ENCODE peak calls at places on chromosomes 16 and 17, in five cellular contexts. F, T, O, D and H are unnamed samples.
A peak's percentile ranks its signal among the peaks of the same experiment; 100 is the strongest.

GRCh38 chr17:10063730-10064221 is 134.6 kb downstream of the GAS7 start:
- DNase-seq in F (no peak), T (no peak), O (peak; percentile 27), D (no peak), H (peak; percentile 70)

GRCh38 chr16:5056347-5056746 is 9.4 kb downstream of the C16orf89 start:
- DNase-seq in F (peak; percentile 26), T (peak; percentile 80), O (no peak), D (no peak), H (peak; percentile 36)

GRCh38 chr17:4796550-4796915 is 569 bp downstream of the PSMB6 start:
- DNase-seq in F (no peak), T (peak; percentile 70), O (no peak), D (no peak), H (no peak)

GRCh38 chr16:19291459-19291858 is 5.9 kb downstream of the CLEC19A start:
- DNase-seq in F (no peak), T (peak; percentile 96), O (no peak), D (no peak), H (no peak)

GRCh38 chr16:48912360-48912759 is 302.4 kb upstream of the N4BP1 start:
- DNase-seq in F (no peak), T (no peak), O (no peak), D (no peak), H (no peak)

GRCh38 chr16:11914210-11914758 is 1.5 kb downstream of the GSPT1 start:
- DNase-seq in F (no peak), T (no peak), O (no peak), D (no peak), H (no peak)

GRCh38 chr17:1995321-1996242 is 29.6 kb downstream of the RTN4RL1 start:
- DNase-seq in F (no peak), T (no peak), O (no peak), D (no peak), H (no peak)

GRCh38 chr17:49748791-49749190 is 15.1 kb downstream of the FAM117A start:
- DNase-seq in F (no peak), T (no peak), O (no peak), D (no peak), H (no peak)

GRCh38 chr16:75000481-75001081 is 1.8 kb downstream of the ZNRF1 start:
- DNase-seq in F (no peak), T (peak; percentile 27), O (no peak), D (no peak), H (no peak)

GRCh38 chr17:51908841-51909537 is 249.5 kb downstream of the CA10 start:
- DNase-seq in F (no peak), T (no peak), O (no peak), D (no peak), H (no peak)

DNA sequence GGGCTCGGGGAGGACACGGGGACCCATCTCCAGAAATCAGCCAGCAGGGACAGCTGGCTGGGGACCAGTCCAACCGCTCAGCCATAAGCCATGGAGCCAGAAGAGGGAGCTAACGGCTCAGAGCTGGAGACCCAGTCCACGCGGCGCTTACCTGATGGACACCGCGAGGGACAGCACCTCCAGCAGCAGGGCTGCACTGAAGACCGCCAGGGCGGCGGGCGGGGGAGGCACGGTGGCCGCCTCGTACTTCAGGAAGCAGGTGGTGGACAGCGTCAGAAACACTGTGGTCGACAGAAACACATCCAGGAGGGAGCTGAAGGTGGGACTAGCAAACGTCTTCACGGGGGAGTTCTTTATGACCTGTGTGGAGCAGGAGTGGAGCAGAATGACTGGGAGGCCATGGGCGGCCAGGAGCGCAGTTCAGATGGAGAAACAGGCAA is 102.6 kb upstream of the CREBBP start:
- DNase-seq in F (peak; percentile 92), T (peak; percentile 94), O (peak; percentile 55), D (peak; percentile 65), H (peak; percentile 72)
- TF ChIP-seq CTCF in F (peak; percentile 29), T (peak; percentile 78), O (peak; percentile 73), D (peak; percentile 29), H (peak; percentile 51)

DNA sequence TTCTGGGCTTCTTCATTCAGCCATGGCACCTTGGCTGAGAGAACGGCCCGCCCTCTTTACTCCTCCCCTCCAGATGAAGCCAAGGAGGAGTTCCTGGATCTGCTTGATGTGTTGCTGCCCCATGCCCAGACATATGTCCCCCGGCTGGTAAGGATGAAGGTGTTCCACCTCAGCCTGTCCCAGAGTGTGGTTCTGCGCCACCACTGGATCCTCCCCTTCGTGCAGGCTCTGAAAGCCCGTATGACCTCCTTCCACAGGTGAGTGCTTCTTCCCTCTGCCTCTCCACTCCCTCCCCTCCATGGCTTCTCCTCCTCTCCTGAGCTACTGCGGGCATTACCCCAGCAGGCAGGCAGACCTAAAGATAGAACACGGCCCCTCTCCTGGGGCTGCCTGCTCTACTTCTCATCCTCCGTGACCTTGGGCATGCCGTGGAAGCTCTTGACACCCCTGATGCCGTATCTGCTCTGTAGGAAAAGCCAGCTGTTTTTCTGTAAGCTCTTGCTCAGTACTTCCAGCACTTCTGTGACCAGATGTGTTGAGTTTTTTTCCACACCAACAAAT is 8.7 kb downstream of the USB1 start:
- DNase-seq in F (no peak), T (no peak), O (no peak), D (no peak), H (no peak)
- TF ChIP-seq CTCF in F (no peak), T (no peak), O (no peak), D (no peak), H (no peak)

DNA sequence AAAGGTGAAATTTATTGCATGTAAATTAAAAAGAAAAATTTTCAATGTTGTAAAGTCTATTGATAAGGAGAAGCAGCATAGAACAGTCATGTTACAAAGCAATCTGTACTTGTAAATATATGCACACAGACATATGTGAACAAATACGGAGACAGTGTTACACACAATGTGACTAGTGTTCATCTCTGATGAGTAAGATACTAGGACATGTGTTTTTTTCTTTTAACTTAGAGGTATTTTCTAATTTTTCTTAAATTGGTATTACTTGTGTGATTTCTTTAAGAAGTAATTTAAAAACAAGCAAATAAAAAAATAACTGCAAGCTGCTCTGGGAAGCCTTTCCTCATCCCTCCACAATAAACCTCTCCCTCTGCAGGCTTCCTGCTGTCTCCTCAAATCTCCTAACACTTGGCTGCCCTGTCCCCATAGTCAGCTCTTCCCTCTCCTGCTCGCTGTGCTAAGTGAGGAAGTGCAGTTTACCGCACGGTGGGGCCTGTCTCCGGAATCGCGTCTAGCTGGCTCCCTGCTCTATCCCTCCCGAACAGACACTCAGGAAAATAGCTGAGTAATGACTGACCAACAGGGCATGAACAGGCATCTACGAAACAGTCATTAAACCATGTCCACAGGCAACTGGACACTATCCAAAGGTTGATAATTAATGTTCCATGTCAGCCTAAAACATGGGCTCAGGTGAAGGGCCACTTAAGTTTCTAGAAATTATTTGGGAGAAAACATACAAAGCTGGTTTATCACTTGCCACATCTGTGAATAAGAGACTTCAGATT is 35.9 kb downstream of the CMTM4 start:
- DNase-seq in F (no peak), T (peak; percentile 75), O (peak; percentile 88), D (peak; percentile 58), H (peak; percentile 83)
- TF ChIP-seq CTCF in F (no peak), T (peak; percentile 15), O (peak; percentile 37), D (no peak), H (no peak)

DNA sequence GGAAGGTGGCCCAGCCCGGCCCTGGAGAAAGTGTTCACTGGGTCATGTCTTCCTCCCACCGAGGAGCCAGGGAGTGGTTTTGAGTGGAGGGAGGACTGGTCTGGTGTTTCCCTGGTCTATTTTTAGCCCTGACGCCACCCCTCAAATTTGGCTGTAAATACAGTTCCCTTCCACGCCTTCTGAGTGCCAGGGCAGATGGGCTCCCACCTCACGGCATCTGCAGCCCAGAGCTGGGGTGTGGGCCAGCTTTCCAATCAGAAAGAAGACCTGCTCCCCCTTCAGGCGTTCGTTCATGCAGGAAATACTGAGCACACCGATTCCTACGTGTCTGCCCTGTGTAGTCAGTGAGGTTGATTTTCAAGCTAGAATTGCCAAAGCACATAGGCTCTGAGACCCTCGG is 53.7 kb downstream of the SNX20 start:
- DNase-seq in F (no peak), T (peak; percentile 58), O (no peak), D (no peak), H (no peak)
- TF ChIP-seq CTCF in F (no peak), T (peak; percentile 36), O (peak; percentile 18), D (no peak), H (no peak)

DNA sequence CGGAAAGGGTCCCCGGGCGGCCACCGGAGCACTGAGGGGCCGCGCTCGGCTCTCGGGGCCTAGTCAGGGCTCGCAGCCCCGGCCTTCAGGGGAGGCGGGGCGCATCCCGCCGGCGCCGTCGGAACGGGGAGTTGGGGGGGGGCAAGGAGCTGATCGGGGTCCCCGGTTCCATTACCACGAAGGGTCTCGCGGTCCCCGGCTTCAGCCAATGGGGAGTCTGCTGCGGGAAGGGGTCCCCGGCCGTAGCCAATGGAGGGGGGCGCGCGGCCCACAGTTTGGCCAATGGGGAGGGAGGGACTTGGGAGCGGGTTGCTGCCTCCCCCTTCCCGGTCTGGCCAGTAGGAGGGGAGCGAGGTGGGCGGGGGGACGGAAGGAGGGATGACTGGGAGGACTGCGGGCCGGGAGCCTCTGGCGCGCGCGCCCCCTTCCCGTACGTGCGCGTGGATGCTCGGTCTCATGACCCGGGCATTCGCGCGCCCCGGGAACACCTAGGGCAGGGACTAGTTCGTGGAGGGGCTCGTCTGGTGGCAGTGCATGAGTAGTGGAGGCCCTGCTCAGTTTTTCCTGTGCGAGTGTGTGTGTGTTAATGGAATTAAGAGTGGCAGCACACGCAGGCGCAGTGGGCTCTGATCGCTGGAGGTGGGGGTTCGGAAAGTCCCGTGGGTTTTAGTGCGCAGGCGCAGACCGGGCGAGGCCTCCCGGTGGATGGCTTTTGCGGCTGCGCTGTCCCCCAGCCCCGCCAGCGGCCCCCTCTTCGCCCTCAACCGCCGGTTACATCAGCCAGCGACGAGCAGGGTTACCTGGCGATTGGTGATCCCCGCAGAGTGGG is 1.1 kb downstream of the ATXN2L start:
- DNase-seq in F (peak; percentile 98), T (peak; percentile 98), O (peak; percentile 98), D (peak; percentile 96), H (peak; percentile 98)
- TF ChIP-seq CTCF in F (no peak), T (peak; percentile 20), O (no peak), D (peak; percentile 40), H (peak; percentile 38)

GRCh38 chr16:3152273-3153076 is 17.6 kb downstream of the ZNF213 start:
- DNase-seq in F (peak; percentile 90), T (peak; percentile 94), O (peak; percentile 81), D (peak; percentile 88), H (peak; percentile 84)
- TF ChIP-seq CTCF in F (no peak), T (peak; percentile 63), O (peak; percentile 35), D (no peak), H (no peak)

GRCh38 chr17:79679631-79680340 is 51.0 kb upstream of the ENPP7 start:
- DNase-seq in F (peak; percentile 29), T (no peak), O (no peak), D (no peak), H (no peak)

GRCh38 chr17:79678091-79678731 is 52.5 kb upstream of the ENPP7 start:
- DNase-seq in F (peak; percentile 8), T (no peak), O (no peak), D (no peak), H (no peak)

GRCh38 chr17:79676796-79677195 is 53.9 kb upstream of the ENPP7 start:
- DNase-seq in F (peak; percentile 16), T (no peak), O (no peak), D (no peak), H (no peak)

GRCh38 chr17:79678856-79679255 is 51.9 kb upstream of the ENPP7 start:
- DNase-seq in F (no peak), T (no peak), O (no peak), D (no peak), H (no peak)

DNA sequence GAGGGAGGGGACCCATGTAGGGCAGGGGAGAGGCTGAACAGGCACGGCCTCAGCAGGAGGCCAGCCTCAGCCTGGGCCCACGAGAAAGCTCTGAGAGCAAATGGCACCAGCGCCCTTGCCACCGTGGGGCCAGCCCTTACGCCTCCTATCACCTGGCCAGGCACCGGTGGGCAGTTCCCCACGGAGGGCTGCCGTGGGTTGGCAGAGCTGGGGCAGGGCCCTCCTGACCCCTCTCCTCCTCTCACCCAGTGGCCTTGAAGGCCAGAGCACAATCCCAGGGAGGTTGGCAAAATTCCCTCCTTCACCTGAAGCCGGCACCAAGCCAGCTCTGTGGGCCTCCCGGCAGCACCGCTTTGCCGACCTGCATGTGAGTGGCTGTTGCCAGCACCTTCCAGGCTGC is 53.1 kb upstream of the ENPP7 start:
- DNase-seq in F (peak; percentile 47), T (no peak), O (no peak), D (no peak), H (no peak)
- TF ChIP-seq CTCF in F (no peak), T (no peak), O (no peak), D (no peak), H (no peak)